ENCODE peak calls at places on chromosomes 4 and X, in five cellular contexts. Z, E, G, C and L are unnamed samples.

GRCh38 chr4:646460-646859 is 21.1 kb downstream of the PDE6B start:
- DNase-seq in E (no peak), C (no peak), G (no peak), Z (no peak), L (no peak)

GRCh38 chr4:122249357-122249756 is 97.2 kb downstream of the BLTP1 start:
- DNase-seq in G (no peak), Z (no peak), E (no peak), C (no peak), L (no peak)

GRCh38 chr4:41176357-41176756 is 38.0 kb downstream of the APBB2 start:
- DNase-seq in E (peak), C (no peak), G (no peak), Z (no peak), L (no peak)

GRCh38 chr4:89268572-89269180 is 38.9 kb downstream of the GPRIN3 start:
- DNase-seq in G (no peak), E (no peak), C (no peak), Z (no peak), L (no peak)

GRCh38 chr4:185576918-185577591 is 41.7 kb upstream of the PDLIM3 start:
- DNase-seq in G (no peak), Z (no peak), E (no peak), C (no peak), L (no peak)

GRCh38 chrX:103440621-103441020 is 64.3 kb downstream of the BEX3 start:
- DNase-seq in C (no peak), E (no peak), G (no peak), Z (no peak), L (no peak)

GRCh38 chr4:8747467-8747841 is 124.2 kb downstream of the HMX1 start:
- DNase-seq in Z (no peak), E (no peak), G (no peak), C (peak), L (no peak)

GRCh38 chrX:1262369-1262768 is 6.2 kb upstream of the CSF2RA start:
- DNase-seq in E (no peak), C (no peak), Z (no peak), G (no peak), L (no peak)

GRCh38 chrX:11435568-11435967 is 142.4 kb downstream of the AMELX start:
- DNase-seq in G (peak), C (no peak), Z (no peak), E (peak), L (no peak)

GRCh38 chr4:169342906-169343560 is 72.3 kb upstream of the SH3RF1 start:
- DNase-seq in G (no peak), E (peak), Z (no peak), C (no peak), L (no peak)

GRCh38 chr4:8917868-8918783 is 46.5 kb upstream of the HMX1 start:
- DNase-seq in Z (peak), E (peak), G (no peak), C (peak), L (peak)